ENCODE peak calls at places on chromosomes 4 and X, in seven cellular contexts. S is fibroblast of villous mesenchyme, C is mesendoderm, H is sigmoid colon, K is aorta, T is psoas muscle, I is GM23248. U is an unnamed sample.

GRCh38 chr4:4693258-4693657 is 151.4 kb upstream of the STX18 start:
- DNase-seq in S (no peak), C (no peak), H (no peak), K (no peak), T (no peak), I (peak), U (peak)

GRCh38 chr4:88660446-88661294 is 37.0 kb downstream of the NAP1L5 start:
- DNase-seq in S (peak), C (no peak), H (no peak), K (no peak), T (no peak), I (peak), U (peak)

GRCh38 chr4:48033825-48034413 is 17.3 kb downstream of the NIPAL1 start:
- DNase-seq in S (peak), C (peak), H (no peak), K (no peak), T (no peak), I (peak), U (peak)

GRCh38 chrX:40100537-40101429 is 3.0 kb upstream of the BCOR start:
- DNase-seq in S (no peak), C (peak), H (no peak), K (no peak), T (no peak), I (no peak), U (no peak)

GRCh38 chrX:57817302-57817701 is 93.0 kb downstream of the ZXDA start:
- DNase-seq in S (no peak), C (no peak), H (no peak), K (no peak), T (no peak), I (peak), U (peak)

GRCh38 chr4:128481752-128482480 is 194.3 kb upstream of the PGRMC2 start:
- DNase-seq in S (no peak), C (no peak), H (no peak), K (no peak), T (no peak), I (no peak), U (no peak)

GRCh38 chr4:159269143-159269542 is 166.3 kb downstream of the RAPGEF2 start:
- DNase-seq in S (no peak), C (no peak), H (no peak), K (no peak), T (no peak), I (no peak), U (no peak)

GRCh38 chrX:9089652-9090051 is 55.7 kb upstream of the FAM9B start:
- DNase-seq in S (no peak), C (no peak), H (no peak), K (no peak), T (no peak), I (no peak), U (peak)

GRCh38 chr4:5511791-5512190 is 196.6 kb downstream of the EVC2 start:
- DNase-seq in S (peak), C (no peak), H (no peak), K (no peak), T (no peak), I (peak), U (peak)

GRCh38 chr4:65653740-65654361 is 16.4 kb downstream of the EPHA5 start:
- DNase-seq in S (no peak), C (peak), H (no peak), K (no peak), T (no peak), I (no peak), U (no peak)

GRCh38 chr4:76504613-76505465 is 69.8 kb downstream of the SHROOM3 start:
- DNase-seq in S (peak), C (peak), H (no peak), K (no peak), T (no peak), I (peak), U (peak)

GRCh38 chr4:41364871-41365270 is 108.1 kb downstream of the UCHL1 start:
- DNase-seq in S (no peak), C (no peak), H (no peak), K (no peak), T (no peak), I (peak), U (no peak)

GRCh38 chrX:65035451-65035779 is 59.2 kb upstream of the ZC4H2 start:
- DNase-seq in S (peak), C (no peak), H (no peak), K (peak), T (peak), I (peak), U (peak)

GRCh38 chr4:138889216-138889615 is 126.4 kb upstream of the NOCT start:
- DNase-seq in S (no peak), C (no peak), H (no peak), K (no peak), T (no peak), I (no peak), U (no peak)

GRCh38 chr4:37816006-37816405 is 10.5 kb upstream of the PGM2 start:
- DNase-seq in S (no peak), C (no peak), H (no peak), K (no peak), T (no peak), I (no peak), U (no peak)

GRCh38 chrX:129472116-129472515 is 51.2 kb downstream of the SMARCA1 start:
- DNase-seq in S (no peak), C (no peak), H (no peak), K (no peak), T (no peak), I (peak), U (peak)

GRCh38 chr4:87078987-87079469 is 141.4 kb downstream of the KLHL8 start:
- DNase-seq in S (peak), C (no peak), H (peak), K (no peak), T (no peak), I (peak), U (peak)

GRCh38 chr4:156346959-156347385 is 393.3 kb upstream of the CTSO start:
- DNase-seq in S (no peak), C (peak), H (no peak), K (no peak), T (no peak), I (no peak), U (no peak)

GRCh38 chrX:25534096-25534495 is 518.3 kb upstream of the ARX start:
- DNase-seq in S (no peak), C (no peak), H (no peak), K (no peak), T (no peak), I (no peak), U (no peak)

GRCh38 chrX:52509916-52510315 is 6.9 kb downstream of the XAGE1B start:
- DNase-seq in S (no peak), C (no peak), H (no peak), K (no peak), T (no peak), I (no peak), U (no peak)

GRCh38 chr4:147799986-147800555 is 68.2 kb downstream of the ARHGAP10 start:
- DNase-seq in S (no peak), C (no peak), H (no peak), K (no peak), T (no peak), I (no peak), U (no peak)

GRCh38 chr4:117965608-117966007 is 68.7 kb upstream of the NDST3 start:
- DNase-seq in S (no peak), C (no peak), H (no peak), K (no peak), T (no peak), I (no peak), U (no peak)

GRCh38 chr4:168831919-168832745 is 177.9 kb downstream of the CBR4 start:
- DNase-seq in S (peak), C (peak), H (peak), K (peak), T (peak), I (peak), U (peak)

GRCh38 chr4:168835880-168836454 is 174.1 kb downstream of the CBR4 start:
- DNase-seq in S (no peak), C (no peak), H (no peak), K (no peak), T (no peak), I (no peak), U (no peak)

GRCh38 chr4:168831585-168831918 is 178.5 kb downstream of the CBR4 start:
- DNase-seq in S (no peak), C (no peak), H (no peak), K (no peak), T (no peak), I (peak), U (no peak)

GRCh38 chr4:168830777-168831512 is 179.1 kb downstream of the CBR4 start:
- DNase-seq in S (peak), C (no peak), H (no peak), K (no peak), T (no peak), I (peak), U (no peak)

DNA sequence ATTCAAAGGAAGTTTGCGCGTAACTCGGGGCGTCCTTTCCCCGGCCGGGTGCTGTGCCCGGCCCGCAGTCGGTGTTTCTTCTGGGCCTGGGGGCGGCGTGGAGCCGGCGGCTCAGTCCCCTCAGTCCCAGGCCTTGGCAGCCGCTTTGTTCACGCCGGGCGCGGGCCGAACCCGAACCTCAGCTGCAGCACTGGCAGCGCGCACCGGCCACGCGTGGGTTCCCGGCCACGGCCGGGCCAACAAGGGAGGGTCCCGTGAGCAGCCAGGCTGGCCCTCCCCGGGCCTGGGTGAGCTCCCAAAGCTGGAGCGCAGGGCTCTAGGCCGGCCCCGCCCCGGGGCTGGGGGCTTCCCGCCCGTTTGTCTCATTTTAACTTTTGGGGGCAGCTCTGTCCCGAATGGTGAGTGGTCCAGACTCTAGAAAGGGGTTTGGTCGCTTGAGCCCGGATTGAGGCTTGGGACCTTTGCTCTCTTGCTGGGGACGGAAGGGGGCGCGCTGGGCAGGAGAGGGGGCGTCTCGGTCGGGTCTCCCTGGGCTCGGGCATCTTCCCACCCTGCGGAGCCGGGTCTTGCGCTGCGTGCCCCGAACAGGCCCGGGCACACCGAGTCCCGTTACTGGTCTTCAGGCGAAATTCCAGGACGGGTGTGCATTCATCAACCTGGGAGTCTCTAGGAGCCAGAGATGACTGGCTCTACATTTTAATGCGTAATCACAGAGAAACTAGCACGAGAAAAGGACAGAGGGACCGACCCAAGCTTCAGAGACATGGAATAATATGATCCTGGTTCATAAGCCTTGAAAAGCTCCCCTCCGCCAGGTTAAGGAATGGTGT is 177.1 kb downstream of the CBR4 start:
- DNase-seq in S (no peak), C (peak), H (peak), K (peak), T (peak), I (peak), U (peak)
- H3K4me3 ChIP-seq in S (peak), C (peak), H (peak), K (peak), T (peak), I (peak), U (peak)

GRCh38 chrX:28586891-28587635 is at the start of gene IL1RAPL1:
- DNase-seq in S (peak), C (peak), H (no peak), K (no peak), T (no peak), I (peak), U (peak)
- H3K4me3 ChIP-seq in S (peak), C (no peak), H (peak), K (peak), T (peak), I (peak), U (peak)

DNA sequence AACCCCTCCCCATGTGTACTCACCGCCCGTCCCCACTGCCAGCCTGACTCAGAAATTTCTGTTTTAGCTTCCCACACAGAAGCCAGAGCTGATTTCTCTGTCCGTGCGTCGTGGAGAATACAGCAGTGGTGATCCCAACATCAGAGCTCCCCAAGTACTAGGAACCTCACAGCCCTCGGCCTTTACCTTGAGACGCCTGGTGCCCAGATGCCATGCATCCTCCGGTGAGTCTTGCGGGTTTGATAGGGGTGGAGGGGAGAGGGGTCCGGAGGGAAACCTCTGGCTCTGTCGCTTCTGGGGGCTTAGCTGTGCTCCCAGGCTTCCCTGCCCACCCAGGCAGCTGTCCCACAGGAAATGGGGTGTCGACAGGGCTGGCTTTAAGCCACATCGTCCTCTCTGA is 2.1 kb downstream of the LOC101059915 start:
- DNase-seq in S (no peak), C (no peak), H (no peak), K (no peak), T (no peak), I (no peak), U (no peak)
- H3K4me3 ChIP-seq in S (no peak), C (no peak), H (no peak), K (no peak), T (no peak), I (no peak), U (no peak)

DNA sequence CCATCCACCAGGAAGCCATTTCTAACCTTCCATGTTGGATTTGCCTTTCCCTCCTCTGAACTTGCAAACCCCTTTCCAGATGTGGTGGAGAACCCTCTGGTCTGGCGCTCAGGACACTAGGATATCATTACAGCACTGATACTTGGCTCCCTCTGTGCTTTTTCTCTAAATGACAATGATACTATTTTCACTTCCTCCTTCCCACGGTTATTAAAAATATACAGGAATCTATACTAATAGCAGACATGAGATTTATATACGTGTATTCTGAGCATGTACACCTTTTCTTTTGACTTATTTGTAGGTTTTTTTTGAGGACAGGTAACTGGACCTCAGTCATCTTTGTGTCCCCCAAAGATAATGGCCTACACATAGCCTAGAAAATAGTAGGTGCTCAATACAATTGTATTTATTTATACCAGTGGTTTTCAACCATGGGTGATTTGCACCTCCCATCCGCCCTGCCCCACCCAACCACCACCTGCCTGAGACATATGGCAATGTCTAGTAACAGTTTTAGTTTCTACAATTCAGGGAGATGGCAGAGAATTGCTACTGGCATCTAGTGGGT is 60.4 kb upstream of the PLAC8 start:
- DNase-seq in S (no peak), C (no peak), H (no peak), K (no peak), T (no peak), I (no peak), U (no peak)
- H3K4me3 ChIP-seq in S (no peak), C (no peak), H (no peak), K (no peak), T (no peak), I (no peak), U (no peak)

DNA sequence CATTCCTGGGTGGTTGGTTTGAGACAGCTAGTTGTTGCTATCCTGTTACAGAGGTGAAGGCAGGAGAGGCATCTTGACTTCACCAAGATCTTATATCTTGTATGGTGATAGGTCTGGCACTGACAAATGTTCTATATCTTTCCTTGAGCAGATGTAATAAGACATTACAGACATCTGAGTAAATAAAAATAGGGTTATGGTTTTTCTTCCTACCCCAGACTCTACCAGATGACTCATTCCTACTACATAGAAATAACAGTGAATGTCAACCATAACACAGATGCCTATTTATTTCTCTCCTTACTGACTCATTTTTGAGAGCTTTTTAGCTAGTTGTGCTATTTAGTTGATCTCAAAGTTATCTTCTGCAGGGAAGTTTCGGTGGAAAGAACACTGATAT is 21.9 kb downstream of the HNRNPH2 start:
- DNase-seq in S (peak), C (no peak), H (no peak), K (no peak), T (no peak), I (peak), U (peak)
- H3K4me3 ChIP-seq in S (no peak), C (no peak), H (no peak), K (no peak), T (no peak), I (no peak), U (no peak)